ENCODE peak calls at places on chromosomes 3 and 15, in seven cellular contexts. Y is SW 1271; P is stimulated activated CD8-positive, alpha-beta memory T cell treated with anti-CD3 and anti-CD28 coated beads, Interleukin-12 subunit alpha, Interleukin-12 subunit beta, amount 100 ng/mL, for 1 hour; L is choroid plexus epithelial cell; S is posterior vena cava; Z is B cell; R is Right ventricle myocardium superior. I is an unnamed sample.

GRCh38 chr3:129577356-129577755 is 29.1 kb downstream of the PLXND1 start:
- DNase-seq in Y (no peak), P (no peak), L (no peak), S (no peak), Z (no peak), R (peak), I (no peak)

GRCh38 chr15:38074029-38074428 is 139.6 kb downstream of the TMCO5A start:
- DNase-seq in Y (no peak), P (no peak), L (no peak), S (no peak), Z (no peak), R (no peak), I (no peak)

GRCh38 chr15:64029633-64030032 is 16.7 kb downstream of the DAPK2 start:
- DNase-seq in Y (no peak), P (no peak), L (no peak), S (no peak), Z (no peak), R (no peak), I (no peak)

GRCh38 chr3:128341659-128342395 is 124.9 kb downstream of the DNAJB8 start:
- DNase-seq in Y (no peak), P (no peak), L (no peak), S (peak), Z (no peak), R (no peak), I (no peak)

GRCh38 chr3:13896473-13897154 is 16.7 kb upstream of the WNT7A start:
- DNase-seq in Y (no peak), P (no peak), L (peak), S (no peak), Z (no peak), R (no peak), I (peak)

GRCh38 chr15:93205413-93205812 is 116.4 kb upstream of the RGMA start:
- DNase-seq in Y (no peak), P (no peak), L (no peak), S (no peak), Z (no peak), R (no peak), I (no peak)

GRCh38 chr3:31253782-31254181 is 278.9 kb upstream of the STT3B start:
- DNase-seq in Y (no peak), P (no peak), L (peak), S (no peak), Z (no peak), R (no peak), I (no peak)

GRCh38 chr15:39997031-39997430 is 42.0 kb downstream of the SRP14 start:
- DNase-seq in Y (no peak), P (no peak), L (peak), S (no peak), Z (no peak), R (no peak), I (no peak)

GRCh38 chr15:85623648-85624047 is 171.1 kb downstream of the KLHL25 start:
- DNase-seq in Y (no peak), P (no peak), L (no peak), S (no peak), Z (no peak), R (no peak), I (no peak)

GRCh38 chr3:136543385-136543784 is 208.8 kb downstream of the STAG1 start:
- DNase-seq in Y (no peak), P (no peak), L (peak), S (no peak), Z (no peak), R (no peak), I (no peak)

GRCh38 chr3:139044366-139045210 is at the start of gene PRR23C:
- DNase-seq in Y (no peak), P (no peak), L (no peak), S (no peak), Z (no peak), R (no peak), I (no peak)

GRCh38 chr3:127428344-127429001 is 140.6 kb upstream of the PRR20G start:
- DNase-seq in Y (no peak), P (no peak), L (peak), S (no peak), Z (no peak), R (no peak), I (no peak)

GRCh38 chr3:48661501-48662139 is 1.1 kb downstream of the CELSR3 start:
- DNase-seq in Y (no peak), P (peak), L (peak), S (peak), Z (peak), R (peak), I (peak)

GRCh38 chr15:81105521-81105920 is 28.5 kb upstream of the CFAP161 start:
- DNase-seq in Y (no peak), P (no peak), L (peak), S (no peak), Z (no peak), R (no peak), I (no peak)

GRCh38 chr3:17955411-17955810 is 213.0 kb upstream of the TBC1D5 start:
- DNase-seq in Y (no peak), P (no peak), L (no peak), S (no peak), Z (no peak), R (no peak), I (no peak)

GRCh38 chr3:71681224-71681668 is 44.0 kb downstream of the EIF4E3 start:
- DNase-seq in Y (no peak), P (no peak), L (peak), S (peak), Z (no peak), R (peak), I (peak)

GRCh38 chr3:184710870-184711365 is 946 bp downstream of the MAGEF1 start:
- DNase-seq in Y (no peak), P (no peak), L (no peak), S (no peak), Z (peak), R (no peak), I (no peak)